ENCODE peak calls at places on chromosomes 2 and 18, in nine cellular contexts. C is Panc1, J is upper lobe of left lung, R is K562, G is SK-N-SH, K is sigmoid colon, S is transverse colon, U is spleen, T is HL-60. X is an unnamed sample.

GRCh38 chr18:56382541-56382940 is 255.9 kb downstream of the TXNL1 start:
- DNase-seq in T (no peak), C (no peak), K (no peak), U (no peak), R (no peak), S (no peak), J (no peak), G (no peak), X (no peak)

GRCh38 chr2:42567389-42567788 is 1.0 kb upstream of the MTA3 start:
- DNase-seq in C (no peak), K (no peak), U (no peak), R (no peak), G (no peak), T (no peak), J (no peak), S (no peak), X (peak)

GRCh38 chr2:179574061-179574519 is 287.3 kb downstream of the ZNF385B start:
- DNase-seq in T (no peak), J (no peak), U (no peak), K (no peak), G (no peak), C (no peak), S (no peak), R (no peak), X (no peak)

GRCh38 chr2:11669454-11670291 is at the start of gene NTSR2:
- DNase-seq in R (peak), S (peak), T (no peak), C (no peak), J (peak), K (peak), U (peak), G (no peak), X (peak)

GRCh38 chr2:15560404-15560987 is 638 bp downstream of the NBAS start:
- DNase-seq in K (no peak), R (peak), S (no peak), G (peak), J (no peak), U (no peak), C (no peak), T (no peak), X (peak)

GRCh38 chr18:70337139-70337972 is 48.5 kb downstream of the SOCS6 start:
- DNase-seq in T (no peak), R (peak), S (peak), U (no peak), G (no peak), J (no peak), K (no peak), C (peak), X (peak)

GRCh38 chr2:112583497-112584133 is 794 bp upstream of the CHCHD5 start:
- DNase-seq in C (peak), J (no peak), S (no peak), G (peak), T (peak), U (no peak), K (no peak), R (peak), X (no peak)

GRCh38 chr18:23684515-23685197 is 4.6 kb upstream of the LAMA3 start:
- DNase-seq in U (no peak), G (no peak), K (no peak), J (no peak), R (no peak), C (no peak), S (no peak), T (no peak), X (no peak)

GRCh38 chr18:79791141-79791972 is 6.4 kb upstream of the KCNG2 start:
- DNase-seq in T (peak), R (no peak), G (no peak), K (peak), C (no peak), J (no peak), S (peak), U (peak), X (no peak)

GRCh38 chr18:67417864-67418523 is 98.5 kb downstream of the DSEL start:
- DNase-seq in U (no peak), S (no peak), T (no peak), C (no peak), K (no peak), R (no peak), J (peak), G (no peak), X (no peak)

GRCh38 chr18:37294951-37295350 is 270.6 kb downstream of the CELF4 start:
- DNase-seq in R (peak), U (no peak), G (no peak), S (peak), C (no peak), K (no peak), T (peak), J (no peak), X (peak)

GRCh38 chr18:42969366-42969765 is 146.1 kb downstream of the RIT2 start:
- DNase-seq in S (no peak), R (no peak), C (no peak), J (no peak), K (no peak), U (no peak), G (no peak), T (no peak), X (no peak)

GRCh38 chr2:216111122-216111521 is 2.0 kb downstream of the XRCC5 start:
- DNase-seq in J (no peak), U (no peak), C (no peak), K (no peak), R (no peak), G (no peak), S (no peak), T (no peak), X (no peak)

GRCh38 chr2:168948621-168949212 is 47.6 kb downstream of the G6PC2 start:
- DNase-seq in K (no peak), J (no peak), C (peak), S (no peak), T (no peak), R (peak), G (no peak), U (no peak), X (peak)

GRCh38 chr2:174013310-174013751 is 48.2 kb upstream of the SP3 start:
- DNase-seq in C (no peak), R (no peak), J (peak), U (peak), K (peak), S (no peak), T (no peak), G (no peak), X (peak)

GRCh38 chr2:180472133-180472532 is 465.0 kb upstream of the CWC22 start:
- DNase-seq in G (no peak), C (no peak), J (no peak), U (no peak), R (no peak), T (no peak), S (no peak), K (no peak), X (no peak)

GRCh38 chr2:20190862-20191713 is 33.8 kb downstream of the SDC1 start:
- DNase-seq in U (no peak), C (no peak), K (no peak), G (no peak), S (peak), R (no peak), T (no peak), J (no peak), X (peak)

GRCh38 chr18:66558773-66559172 is 45.1 kb downstream of the CDH19 start:
- DNase-seq in K (no peak), U (no peak), J (no peak), T (no peak), R (no peak), S (no peak), C (no peak), G (no peak), X (no peak)

GRCh38 chr2:217195658-217196446 is 336.0 kb upstream of the TNP1 start:
- DNase-seq in R (no peak), U (no peak), C (no peak), S (no peak), T (no peak), K (no peak), J (no peak), G (no peak), X (no peak)

DNA sequence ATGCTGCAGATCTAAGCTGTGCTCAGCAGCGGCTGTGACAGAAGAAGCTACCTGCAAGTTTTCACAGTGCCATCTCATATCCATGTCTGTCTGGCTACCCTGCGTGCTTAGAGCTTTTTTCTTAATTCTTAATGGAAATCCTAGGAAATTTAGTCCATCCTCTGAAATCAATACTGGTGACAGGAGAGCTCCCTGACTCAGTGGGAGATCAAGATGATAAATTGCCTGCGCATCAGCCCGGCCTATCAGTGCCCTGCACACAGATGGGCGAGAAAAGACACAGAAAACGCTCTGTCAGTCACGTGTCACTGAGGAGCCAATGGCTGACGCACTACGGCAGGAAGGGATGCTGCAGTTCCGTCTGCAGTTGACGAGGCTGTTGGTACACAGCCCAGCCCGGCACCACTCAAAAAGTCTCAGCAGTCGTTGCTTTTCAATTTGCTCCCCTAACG is 819.6 kb upstream of the FSHR start:
- DNase-seq in K (peak), G (peak), R (no peak), T (no peak), C (peak), U (peak), J (no peak), S (peak), X (peak)
- TF ChIP-seq POLR2AphosphoS5 in K (peak), G (peak), R (no peak), T (no peak), C (no peak), U (no peak), J (no peak), S (no peak), X (peak)

GRCh38 chr2:129819855-129820254 is 159.6 kb upstream of the RAB6C start:
- DNase-seq in T (no peak), S (no peak), J (no peak), G (no peak), R (no peak), C (no peak), U (no peak), K (no peak), X (no peak)

GRCh38 chr2:129823044-129823443 is 156.4 kb upstream of the RAB6C start:
- DNase-seq in U (no peak), C (no peak), S (no peak), T (no peak), K (no peak), R (no peak), G (no peak), J (no peak), X (no peak)

GRCh38 chr2:129821445-129821844 is 158.0 kb upstream of the RAB6C start:
- DNase-seq in R (no peak), J (no peak), U (no peak), S (no peak), T (no peak), C (no peak), K (no peak), G (no peak), X (no peak)

GRCh38 chr2:129817175-129817574 is 162.3 kb upstream of the RAB6C start:
- DNase-seq in U (no peak), K (no peak), G (no peak), R (no peak), T (no peak), C (no peak), S (no peak), J (no peak), X (no peak)

GRCh38 chr2:129820908-129821307 is 158.6 kb upstream of the RAB6C start:
- DNase-seq in C (no peak), R (no peak), T (no peak), G (no peak), S (no peak), U (no peak), J (no peak), K (no peak), X (no peak)
- TF ChIP-seq POLR2AphosphoS5 in C (no peak), R (no peak), T (no peak), G (no peak), S (no peak), U (no peak), J (no peak), K (no peak), X (no peak)

GRCh38 chr2:159614534-159615186 is 1.7 kb downstream of the BAZ2B start:
- DNase-seq in U (no peak), S (no peak), T (no peak), K (no peak), J (no peak), C (no peak), R (peak), G (no peak), X (no peak)
- TF ChIP-seq POLR2AphosphoS5 in U (no peak), S (no peak), T (no peak), K (no peak), J (no peak), C (no peak), R (no peak), G (no peak), X (no peak)

GRCh38 chr2:213284105-213285090 is at the start of gene SPAG16:
- DNase-seq in U (peak), R (peak), S (peak), K (peak), J (peak), C (peak), G (peak), T (no peak), X (peak)
- TF ChIP-seq POLR2AphosphoS5 in U (peak), R (no peak), S (no peak), K (peak), J (no peak), C (peak), G (peak), T (no peak), X (peak)